ENCODE peak calls at places on chromosomes 5 and 9, in four cellular contexts. T is AG04450, P is WTC11, F is GM12865. K is an unnamed sample.
A peak's percentile ranks its signal among the peaks of the same experiment; 100 is the strongest.

GRCh38 chr9:119088002-119088401 is 281.2 kb downstream of the BRINP1 start:
- DNase-seq in T (no peak), P (no peak), F (no peak), K (no peak)

GRCh38 chr9:94805585-94805984 is 79.1 kb downstream of the AOPEP start:
- DNase-seq in F (no peak), T (peak; percentile 88), P (no peak), K (no peak)

GRCh38 chr5:56900858-56901578 is 8.4 kb upstream of the SETD9 start:
- DNase-seq in P (peak; percentile 12), F (peak; percentile 48), T (no peak), K (peak; percentile 40)

GRCh38 chr9:31996331-31996730 is 388.1 kb upstream of the ACO1 start:
- DNase-seq in P (no peak), F (no peak), T (no peak), K (no peak)

GRCh38 chr9:134836406-134836970 is 44.1 kb upstream of the FCN2 start:
- DNase-seq in T (no peak), P (no peak), F (no peak), K (no peak)

GRCh38 chr9:2120926-2121689 is 106.0 kb downstream of the SMARCA2 start:
- DNase-seq in F (no peak), T (peak; percentile 11), P (no peak), K (no peak)

GRCh38 chr5:3333105-3333504 is 262.5 kb upstream of the IRX1 start:
- DNase-seq in F (no peak), P (no peak), T (no peak), K (no peak)

GRCh38 chr5:127911619-127912018 is 171.9 kb upstream of the SLC12A2 start:
- DNase-seq in T (no peak), F (no peak), P (no peak), K (no peak)

GRCh38 chr9:92986175-92987110 is 39.1 kb downstream of the FGD3 start:
- DNase-seq in P (no peak), F (peak; percentile 47), T (no peak), K (no peak)

GRCh38 chr9:13487936-13488335 is 208.4 kb upstream of the MPDZ start:
- DNase-seq in P (no peak), T (no peak), F (no peak), K (no peak)

GRCh38 chr9:97307091-97307490 is 368 bp upstream of the CCDC180 start:
- DNase-seq in F (peak; percentile 58), T (peak; percentile 41), P (peak; percentile 99), K (peak; percentile 32)

GRCh38 chr5:172805736-172806255 is 28.3 kb upstream of the ERGIC1 start:
- DNase-seq in T (no peak), F (no peak), P (no peak), K (no peak)

GRCh38 chr5:139863855-139864558 is 68.4 kb downstream of the PSD2 start:
- DNase-seq in P (peak; percentile 81), F (peak; percentile 72), T (peak; percentile 15), K (peak; percentile 83)

GRCh38 chr5:63055421-63055820 is 476.8 kb downstream of the LRRC70 start:
- DNase-seq in F (no peak), T (no peak), P (no peak), K (no peak)

GRCh38 chr5:143356855-143357254 is 46.6 kb downstream of the NR3C1 start:
- DNase-seq in F (no peak), T (no peak), P (no peak), K (no peak)

GRCh38 chr5:143362828-143363227 is 40.7 kb downstream of the NR3C1 start:
- DNase-seq in F (no peak), T (no peak), P (no peak), K (no peak)

GRCh38 chr5:143364061-143364460 is 39.4 kb downstream of the NR3C1 start:
- DNase-seq in T (no peak), P (no peak), F (no peak), K (no peak)

GRCh38 chr5:143359869-143360268 is 43.6 kb downstream of the NR3C1 start:
- DNase-seq in P (no peak), F (peak; percentile 30), T (no peak), K (no peak)

GRCh38 chr5:143361438-143361837 is 42.0 kb downstream of the NR3C1 start:
- DNase-seq in P (no peak), F (no peak), T (no peak), K (no peak)
- TF ChIP-seq CTCF in P (no peak), F (no peak), T (no peak), K (no peak)

GRCh38 chr9:98860871-98861293 is 53.4 kb downstream of the GALNT12 start:
- DNase-seq in P (no peak), F (peak; percentile 9), T (peak; percentile 77), K (no peak)
- TF ChIP-seq CTCF in P (no peak), F (no peak), T (peak; percentile 67), K (no peak)

DNA sequence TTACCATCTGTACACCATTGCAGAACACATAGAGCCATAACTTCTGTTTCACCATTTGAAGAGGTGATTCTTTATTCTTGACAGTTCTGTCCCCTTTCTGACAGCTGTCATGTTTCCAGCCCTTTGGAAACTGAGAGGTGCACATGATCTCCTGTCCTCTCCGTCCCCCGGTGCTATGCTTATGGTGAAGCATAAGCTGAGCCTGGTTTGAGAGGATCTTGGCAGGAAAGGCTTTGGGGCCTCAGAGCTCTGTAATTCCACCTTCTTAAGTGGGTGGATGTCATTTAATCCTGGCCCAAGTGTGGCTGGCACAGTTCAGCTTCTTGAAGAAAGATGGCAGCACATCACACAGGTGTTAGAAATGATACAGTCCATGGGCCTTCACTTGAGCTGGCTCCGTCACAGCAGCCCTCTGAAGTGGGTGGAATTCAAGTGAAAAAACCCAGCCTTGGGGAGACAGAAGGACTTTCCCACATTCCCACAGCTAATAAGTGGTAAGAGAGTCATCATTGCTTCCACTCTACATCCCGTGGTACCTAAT is 30.7 kb upstream of the GRPEL2 start:
- DNase-seq in F (no peak), T (no peak), P (no peak), K (no peak)
- TF ChIP-seq CTCF in F (no peak), T (no peak), P (no peak), K (no peak)

GRCh38 chr9:121785673-121786542 is 134.5 kb downstream of the DAB2IP start:
- DNase-seq in F (no peak), T (no peak), P (no peak), K (no peak)

GRCh38 chr9:121786543-121786948 is 135.1 kb downstream of the DAB2IP start:
- DNase-seq in T (no peak), P (no peak), F (no peak), K (no peak)

GRCh38 chr9:121783126-121783522 is 131.7 kb downstream of the DAB2IP start:
- DNase-seq in P (no peak), F (no peak), T (no peak), K (no peak)

GRCh38 chr9:121783523-121784507 is 132.4 kb downstream of the DAB2IP start:
- DNase-seq in T (no peak), F (no peak), P (peak; percentile 58), K (no peak)

GRCh38 chr9:121784706-121785426 is 133.4 kb downstream of the DAB2IP start:
- DNase-seq in T (no peak), F (no peak), P (peak; percentile 34), K (no peak)
- TF ChIP-seq CTCF in T (peak; percentile 15), F (no peak), P (no peak), K (no peak)

GRCh38 chr5:55731848-55732247 is 6.0 kb upstream of the DDX4 start:
- DNase-seq in T (no peak), F (no peak), P (no peak), K (no peak)

GRCh38 chr5:55737793-55738192 is at the start of gene DDX4:
- DNase-seq in T (no peak), P (no peak), F (no peak), K (no peak)

GRCh38 chr5:55732592-55732991 is 5.3 kb upstream of the DDX4 start:
- DNase-seq in T (no peak), F (no peak), P (no peak), K (no peak)

DNA sequence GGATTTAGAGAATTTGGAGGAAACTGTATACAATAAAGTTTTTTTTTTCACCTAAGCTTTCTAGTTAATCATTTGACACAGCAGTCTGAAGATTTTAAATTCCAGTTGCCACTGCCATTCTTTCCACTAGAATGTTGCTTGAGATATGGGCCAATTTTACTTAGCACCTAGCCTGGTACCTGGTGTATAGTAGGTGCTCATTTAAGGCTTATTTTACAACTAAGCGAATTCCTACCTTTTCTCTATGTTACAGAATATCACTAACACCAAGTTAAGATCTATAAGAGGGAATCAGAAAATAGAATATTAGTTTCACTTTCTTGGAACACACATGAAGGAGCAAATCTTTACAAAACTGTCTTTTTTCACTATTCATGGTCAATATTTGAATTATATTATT is 3.2 kb upstream of the DDX4 start:
- DNase-seq in F (no peak), T (no peak), P (no peak), K (no peak)
- TF ChIP-seq CTCF in F (no peak), T (no peak), P (no peak), K (no peak)

DNA sequence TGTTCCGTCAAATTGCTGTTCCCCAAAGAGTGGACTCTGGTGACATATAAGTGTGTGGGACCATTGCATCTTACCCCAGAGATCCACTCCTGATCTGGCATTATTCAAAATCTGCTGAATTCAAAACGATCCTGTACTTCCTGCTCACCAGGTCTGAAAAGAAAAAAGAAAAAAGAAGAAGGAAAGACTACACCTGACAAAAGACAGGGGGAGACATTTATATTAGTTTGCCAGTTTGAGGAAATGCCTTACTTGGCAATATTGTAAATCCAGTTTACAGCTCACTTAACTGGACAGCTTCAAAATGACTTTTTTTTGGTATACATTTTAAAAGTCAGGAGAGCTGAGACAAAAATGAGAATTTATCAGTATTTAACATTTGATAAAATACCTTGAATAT is 15.0 kb upstream of the GRHPR start:
- DNase-seq in F (peak; percentile 67), T (no peak), P (no peak), K (no peak)
- TF ChIP-seq CTCF in F (peak; percentile 29), T (peak; percentile 17), P (no peak), K (no peak)

GRCh38 chr9:35274988-35275387 is 113.2 kb downstream of the UNC13B start:
- DNase-seq in T (no peak), F (no peak), P (no peak), K (no peak)
- TF ChIP-seq CTCF in T (no peak), F (no peak), P (no peak), K (no peak)

GRCh38 chr5:82396871-82397514 is 118.8 kb upstream of the RPS23 start:
- DNase-seq in F (no peak), T (peak; percentile 98), P (no peak), K (no peak)
- TF ChIP-seq CTCF in F (no peak), T (no peak), P (no peak), K (no peak)